ENCODE peak calls at places on chromosomes 6 and 20, in ten cellular contexts. G is substantia nigra; R is suprapubic skin; B is mammary epithelial cell; Q is non-pigmented ciliary epithelial cell; N is activated CD4-positive, alpha-beta T cell treated with anti-CD3 and anti-CD28 coated beads, Interleukin-2, amount 50 U/mL, for 1 hour; A is NCI-H2171 treated with DMSO at 0.1 percent for 48 hours; M is NCI-H460; O is activated naive CD8-positive, alpha-beta T cell treated with anti-CD3 and anti-CD28 coated beads, Interleukin-2, amount 50 U/mL, for 16 hours; H is NCI-H774. I is an unnamed sample.

GRCh38 chr20:53829086-53829703 is 235.6 kb upstream of the ZNF217 start:
- DNase-seq in G (no peak), R (no peak), B (peak), Q (peak), N (no peak), A (no peak), M (peak), O (no peak), H (no peak), I (no peak)

GRCh38 chr6:89007209-89008001 is 44.0 kb upstream of the RNGTT start:
- DNase-seq in G (no peak), R (no peak), B (no peak), Q (no peak), N (no peak), A (no peak), M (no peak), O (no peak), H (peak), I (peak)

GRCh38 chr6:166707045-166707444 is 80.0 kb upstream of the RPS6KA2 start:
- DNase-seq in G (peak), R (no peak), B (no peak), Q (no peak), N (no peak), A (no peak), M (peak), O (no peak), H (peak), I (peak)

GRCh38 chr6:112296122-112296521 is 41.8 kb upstream of the LAMA4 start:
- DNase-seq in G (no peak), R (no peak), B (peak), Q (no peak), N (no peak), A (no peak), M (no peak), O (no peak), H (no peak), I (peak)

GRCh38 chr20:59559863-59560262 is 44.5 kb upstream of the PHACTR3 start:
- DNase-seq in G (no peak), R (no peak), B (no peak), Q (no peak), N (no peak), A (no peak), M (no peak), O (no peak), H (no peak), I (no peak)

GRCh38 chr6:107179004-107179403 is 63.7 kb upstream of the BEND3 start:
- DNase-seq in G (no peak), R (no peak), B (no peak), Q (no peak), N (no peak), A (peak), M (no peak), O (no peak), H (no peak), I (peak)

GRCh38 chr20:54082100-54082499 is 11.7 kb upstream of the BCAS1 start:
- DNase-seq in G (no peak), R (no peak), B (no peak), Q (no peak), N (no peak), A (peak), M (no peak), O (no peak), H (no peak), I (no peak)

GRCh38 chr20:32287231-32287638 is 9.8 kb downstream of the KIF3B start:
- DNase-seq in G (no peak), R (no peak), B (no peak), Q (no peak), N (no peak), A (no peak), M (no peak), O (no peak), H (no peak), I (no peak)

GRCh38 chr6:150485559-150486517 is 113.8 kb upstream of the PLEKHG1 start:
- DNase-seq in G (no peak), R (no peak), B (no peak), Q (no peak), N (no peak), A (peak), M (no peak), O (no peak), H (no peak), I (no peak)

GRCh38 chr6:160995271-160995670 is 3.7 kb downstream of the MAP3K4 start:
- DNase-seq in G (no peak), R (no peak), B (peak), Q (no peak), N (no peak), A (peak), M (no peak), O (no peak), H (peak), I (peak)

GRCh38 chr6:48782230-48782629 is 671.2 kb upstream of the PTCHD4 start:
- DNase-seq in G (no peak), R (no peak), B (peak), Q (no peak), N (no peak), A (no peak), M (no peak), O (no peak), H (no peak), I (peak)

GRCh38 chr6:166595061-166595780 is 8.7 kb upstream of the RAMACL start:
- DNase-seq in G (no peak), R (no peak), B (peak), Q (peak), N (no peak), A (no peak), M (no peak), O (no peak), H (no peak), I (no peak)

GRCh38 chr20:10307359-10307735 is 88.7 kb downstream of the SNAP25 start:
- DNase-seq in G (no peak), R (no peak), B (no peak), Q (no peak), N (no peak), A (no peak), M (no peak), O (no peak), H (no peak), I (no peak)

GRCh38 chr6:37651991-37652390 is 45.7 kb downstream of the MDGA1 start:
- DNase-seq in G (no peak), R (no peak), B (no peak), Q (no peak), N (no peak), A (no peak), M (no peak), O (no peak), H (no peak), I (no peak)

GRCh38 chr6:30654798-30655742 is 8.1 kb downstream of the C6orf136 start:
- DNase-seq in G (no peak), R (no peak), B (no peak), Q (no peak), N (no peak), A (no peak), M (no peak), O (no peak), H (no peak), I (no peak)

GRCh38 chr20:32457476-32457986 is 99.4 kb downstream of the ASXL1 start:
- DNase-seq in G (peak), R (no peak), B (peak), Q (no peak), N (no peak), A (peak), M (no peak), O (no peak), H (peak), I (peak)

GRCh38 chr6:111642463-111643158 is 36.9 kb upstream of the TRAF3IP2 start:
- DNase-seq in G (peak), R (peak), B (peak), Q (no peak), N (peak), A (no peak), M (peak), O (no peak), H (no peak), I (peak)

GRCh38 chr20:25064561-25064960 is 6.6 kb upstream of the ACSS1 start:
- DNase-seq in G (no peak), R (no peak), B (no peak), Q (no peak), N (no peak), A (no peak), M (no peak), O (no peak), H (no peak), I (no peak)

GRCh38 chr20:62745959-62746288 is 37.3 kb downstream of the NTSR1 start:
- DNase-seq in G (no peak), R (no peak), B (no peak), Q (no peak), N (no peak), A (no peak), M (no peak), O (no peak), H (no peak), I (no peak)

GRCh38 chr6:138429731-138430130 is 25.7 kb downstream of the HEBP2 start:
- DNase-seq in G (no peak), R (no peak), B (no peak), Q (no peak), N (no peak), A (no peak), M (peak), O (no peak), H (no peak), I (no peak)

GRCh38 chr20:40991181-40991889 is 37.3 kb upstream of the TOP1 start:
- DNase-seq in G (peak), R (peak), B (no peak), Q (no peak), N (no peak), A (peak), M (no peak), O (no peak), H (no peak), I (peak)

GRCh38 chr20:23349338-23350006 is 1.1 kb upstream of the NXT1 start:
- DNase-seq in G (no peak), R (no peak), B (no peak), Q (no peak), N (no peak), A (peak), M (no peak), O (no peak), H (no peak), I (peak)